ENCODE peak calls at places on chromosomes 2 and 18, in five cellular contexts. M is heart right ventricle, Q is uterus, J is DND-41, H is GM23338. F is an unnamed sample.

GRCh38 chr2:102245266-102246151 is 58.7 kb downstream of the IL1RL2 start:
- DNase-seq in M (no peak), Q (no peak), J (no peak), H (peak; percentile 59), F (no peak)

GRCh38 chr18:63348508-63349136 is 18.4 kb downstream of the KDSR start:
- DNase-seq in M (no peak), Q (no peak), J (no peak), H (no peak), F (no peak)

GRCh38 chr2:64551851-64552250 is 27.7 kb downstream of the AFTPH start:
- DNase-seq in M (no peak), Q (no peak), J (no peak), H (no peak), F (no peak)

GRCh38 chr2:26222976-26223375 is 21.5 kb downstream of the HADHA start:
- DNase-seq in M (no peak), Q (no peak), J (no peak), H (no peak), F (no peak)

GRCh38 chr18:45136381-45137088 is 455.8 kb downstream of the SETBP1 start:
- DNase-seq in M (no peak), Q (no peak), J (no peak), H (no peak), F (no peak)

GRCh38 chr2:10554961-10555809 is 107.1 kb upstream of the ODC1 start:
- DNase-seq in M (peak; percentile 19), Q (no peak), J (no peak), H (no peak), F (no peak)

GRCh38 chr18:74399225-74399887 is 57.8 kb downstream of the DIPK1C start:
- DNase-seq in M (peak; percentile 38), Q (no peak), J (no peak), H (no peak), F (no peak)

GRCh38 chr18:68623342-68623741 is 91.6 kb downstream of the TMX3 start:
- DNase-seq in M (peak; percentile 7), Q (no peak), J (peak; percentile 21), H (peak; percentile 87), F (no peak)

GRCh38 chr2:215531284-215531683 is 95.4 kb upstream of the FN1 start:
- DNase-seq in M (no peak), Q (no peak), J (no peak), H (no peak), F (no peak)

GRCh38 chr2:154710685-154711084 is 12.2 kb downstream of the KCNJ3 start:
- DNase-seq in M (no peak), Q (no peak), J (no peak), H (no peak), F (no peak)

DNA sequence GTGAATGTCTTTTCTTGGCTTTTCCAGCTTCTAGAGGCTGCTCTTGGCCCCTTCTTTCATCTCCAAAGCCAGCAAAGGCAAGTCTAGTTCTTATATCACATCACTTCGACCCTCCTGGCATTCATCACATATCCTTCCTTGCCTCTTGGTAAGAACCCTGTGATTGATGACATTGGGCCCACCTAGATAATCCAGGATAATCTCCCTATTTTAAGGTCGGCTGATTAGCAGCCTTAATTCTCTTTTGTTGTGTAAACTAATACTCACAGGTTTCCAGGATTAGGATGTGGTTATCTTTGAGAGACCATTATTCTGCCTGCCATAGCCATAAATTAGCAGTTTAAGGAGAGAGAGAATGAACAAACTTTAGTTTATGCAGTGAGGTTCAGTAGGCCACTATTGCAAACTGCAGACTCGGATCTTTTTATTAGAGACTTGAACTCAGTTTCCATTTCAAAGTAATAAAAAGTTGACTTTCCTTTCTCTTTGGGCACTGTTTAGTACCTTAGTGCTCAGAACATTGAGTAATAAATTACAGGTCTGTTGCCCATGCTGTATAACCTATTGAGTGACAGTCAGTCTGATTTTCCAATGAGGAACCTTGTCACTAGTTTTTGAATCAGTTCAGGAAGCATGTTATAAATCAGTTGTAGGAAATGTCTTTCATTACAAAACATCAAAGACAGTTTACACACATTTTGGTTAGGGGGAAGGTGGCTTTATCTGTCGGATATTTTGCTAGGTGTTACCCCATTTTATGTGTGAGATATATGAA is 4.5 kb downstream of the NDUFV2 start:
- DNase-seq in M (no peak), Q (no peak), J (no peak), H (no peak), F (no peak)
- H3K4me3 ChIP-seq in M (no peak overlapping the region), Q (no peak overlapping the region), J (no peak overlapping the region), H (peak overlapping the region; percentile 81), F (peak overlapping the region; percentile 25)

GRCh38 chr2:3503046-3503445 is 16.3 kb downstream of the ADI1 start:
- DNase-seq in M (no peak), Q (peak; percentile 4), J (no peak), H (no peak), F (no peak)
- H3K36me3 ChIP-seq in M (no peaks in the 10 kb centered on the region), Q (no peaks in the 10 kb centered on the region), J (peaks cover 65% of the 10 kb centered on the region), H (no peaks in the 10 kb centered on the region), F (peaks cover 74% of the 10 kb centered on the region)

GRCh38 chr18:35005963-35006577 is 35.1 kb upstream of the MAPRE2 start:
- DNase-seq in M (peak; percentile 28), Q (no peak), J (peak; percentile 46), H (peak; percentile 89), F (peak; percentile 60)
- H3K4me3 ChIP-seq in M (no peak overlapping the region), Q (no peak overlapping the region), J (no peak overlapping the region), H (no peak overlapping the region), F (no peak overlapping the region)

DNA sequence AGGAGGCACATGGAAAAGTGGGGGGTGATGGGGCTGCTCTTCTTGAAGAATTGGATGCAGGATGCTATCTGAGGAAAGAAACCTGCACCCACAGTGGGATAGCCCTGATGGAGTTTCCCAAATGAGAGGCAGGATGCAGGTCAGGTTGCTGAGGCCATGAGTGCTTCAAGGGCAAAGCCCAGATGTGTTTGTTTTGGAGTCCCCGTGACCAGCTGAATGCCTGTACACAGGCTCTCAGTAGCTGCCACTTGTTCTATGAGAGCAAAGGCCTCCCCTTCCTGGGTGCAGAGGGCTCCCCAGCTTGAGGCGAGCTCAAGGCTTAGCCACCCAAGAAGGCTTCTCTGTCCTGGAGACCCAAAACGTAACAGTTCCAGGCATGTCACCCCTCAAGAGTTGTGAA is 192.7 kb downstream of the SEPTIN10 start:
- DNase-seq in M (no peak), Q (no peak), J (no peak), H (no peak), F (no peak)
- H3K36me3 ChIP-seq in M (no peaks in the 10 kb centered on the region), Q (no peaks in the 10 kb centered on the region), J (no peaks in the 10 kb centered on the region), H (no peaks in the 10 kb centered on the region), F (no peaks in the 10 kb centered on the region)

DNA sequence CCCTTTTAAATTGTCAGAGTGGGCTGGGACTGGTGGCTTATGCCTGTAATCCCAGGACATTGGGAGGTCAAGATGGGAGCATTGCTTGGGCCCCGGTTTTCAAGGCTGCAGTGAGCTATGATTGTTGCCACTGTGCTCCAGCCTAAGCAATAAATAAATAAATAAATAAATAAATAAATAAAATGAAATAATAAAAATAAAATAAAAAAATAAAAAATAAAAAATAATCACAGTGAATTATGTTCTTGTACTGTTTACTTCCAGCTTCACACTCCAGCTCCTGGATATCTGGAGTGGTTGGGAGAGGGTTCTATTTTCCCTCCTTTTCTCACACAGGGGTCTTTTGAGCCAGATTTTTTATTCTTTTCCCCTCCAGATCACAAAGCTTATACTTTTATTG is 26.2 kb upstream of the PNPT1 start:
- DNase-seq in M (no peak), Q (no peak), J (no peak), H (no peak), F (no peak)
- H3K4me3 ChIP-seq in M (no peak overlapping the region), Q (no peak overlapping the region), J (no peak overlapping the region), H (no peak overlapping the region), F (no peak overlapping the region)

GRCh38 chr18:680392-680791 is 22.9 kb downstream of the TYMS start:
- DNase-seq in M (no peak), Q (no peak), J (no peak), H (no peak), F (no peak)
- H3K36me3 ChIP-seq in M (no peaks in the 10 kb centered on the region), Q (no peaks in the 10 kb centered on the region), J (peaks cover 34% of the 10 kb centered on the region), H (peaks cover 17% of the 10 kb centered on the region), F (peaks cover 54% of the 10 kb centered on the region)

DNA sequence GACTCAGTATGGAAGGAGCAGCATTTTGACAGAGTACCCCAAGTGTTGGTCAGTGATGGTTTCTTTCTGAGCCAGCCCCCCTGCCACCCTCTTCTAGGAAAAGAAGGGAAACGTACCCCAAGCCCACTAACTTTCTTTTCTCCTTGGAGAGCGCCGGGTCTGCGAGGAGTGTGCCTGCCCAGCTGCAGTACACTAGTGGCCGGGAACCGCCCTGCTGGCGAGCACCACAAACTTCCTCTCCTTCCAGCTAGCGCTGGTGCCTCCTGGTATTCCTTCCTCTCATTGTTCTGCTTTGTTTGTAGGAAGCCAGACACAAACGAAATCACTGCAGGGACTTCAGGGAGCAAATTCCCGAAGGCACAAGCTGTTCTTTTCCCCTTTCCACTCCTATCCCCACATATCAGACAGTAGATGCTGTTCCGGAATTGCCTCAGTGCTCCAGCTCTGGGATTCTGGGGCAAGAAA is 1.8 kb downstream of the CCDC85A start:
- DNase-seq in M (peak; percentile 38), Q (peak; percentile 48), J (no peak), H (peak; percentile 79), F (no peak)
- H3K4me3 ChIP-seq in M (peak overlapping the region; percentile 53), Q (peak overlapping the region; percentile 35), J (no peak overlapping the region), H (peak overlapping the region; percentile 70), F (no peak overlapping the region)

GRCh38 chr2:230503798-230504197 is 87.8 kb downstream of the SP100 start:
- DNase-seq in M (no peak), Q (no peak), J (no peak), H (no peak), F (no peak)

GRCh38 chr2:230496891-230497290 is 80.9 kb downstream of the SP100 start:
- DNase-seq in M (no peak), Q (no peak), J (no peak), H (no peak), F (no peak)

GRCh38 chr2:230498506-230499107 is 82.6 kb downstream of the SP100 start:
- DNase-seq in M (no peak), Q (no peak), J (no peak), H (no peak), F (no peak)

GRCh38 chr2:230505162-230505561 is 89.2 kb downstream of the SP100 start:
- DNase-seq in M (no peak), Q (no peak), J (no peak), H (no peak), F (no peak)

DNA sequence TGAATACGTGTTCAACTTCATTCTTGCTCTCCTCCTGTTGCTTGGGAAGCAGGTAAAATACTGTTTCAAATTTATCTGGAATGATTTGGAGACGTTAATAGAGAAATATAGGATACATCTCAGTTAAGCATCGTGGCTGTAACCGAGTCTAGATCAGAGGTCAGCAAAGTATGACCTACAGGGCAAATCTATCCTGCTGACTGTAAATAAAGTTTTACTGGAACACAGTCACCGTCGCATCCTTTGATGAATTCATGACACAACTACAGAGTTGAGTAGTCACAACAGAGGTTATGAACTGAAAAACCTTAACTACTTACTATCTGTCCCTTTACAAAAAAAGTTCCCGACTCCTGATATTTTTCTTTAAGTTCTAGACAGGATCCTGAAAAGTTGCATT is 86.6 kb downstream of the SP100 start:
- DNase-seq in M (no peak), Q (no peak), J (no peak), H (no peak), F (no peak)
- H3K36me3 ChIP-seq in M (no peaks in the 10 kb centered on the region), Q (no peaks in the 10 kb centered on the region), J (peaks cover 40% of the 10 kb centered on the region), H (no peaks in the 10 kb centered on the region), F (no peaks in the 10 kb centered on the region)

GRCh38 chr2:1739961-1740713 is 4.2 kb downstream of the PXDN start:
- DNase-seq in M (no peak), Q (peak; percentile 26), J (no peak), H (no peak), F (no peak)
- H3K4me3 ChIP-seq in M (no peak overlapping the region), Q (no peak overlapping the region), J (no peak overlapping the region), H (no peak overlapping the region), F (no peak overlapping the region)

F was measured in naive thymus-derived CD4-positive, alpha-beta T cell.